ENCODE peak calls at places on chromosomes 12 and 14, in nine cellular contexts. I is KBM-7; U is astrocyte; W is activated naive CD4-positive, alpha-beta T cell; G is colonic mucosa; Z is NCI-H510A; X is hepatocyte; S is stimulated activated CD4-positive, alpha-beta T cell treated with anti-CD3 and anti-CD28 coated beads, Interleukin-15, amount 100 ng/mL, for 1 hour; T is HT1080. E is an unnamed sample.

GRCh38 chr14:94227029-94227428 is 52.9 kb downstream of the PPP4R4 start:
- DNase-seq in I (no peak), T (no peak), W (no peak), Z (no peak), U (peak; percentile 32), X (no peak), G (no peak), S (no peak), E (no peak)

GRCh38 chr12:64205542-64205941 is 16.6 kb downstream of the KICS2 start:
- DNase-seq in U (no peak), X (no peak), Z (no peak), T (no peak), W (no peak), S (no peak), I (no peak), G (no peak), E (no peak)

GRCh38 chr12:10341892-10342509 is 34.3 kb downstream of the KLRD1 start:
- DNase-seq in T (peak; percentile 9), G (no peak), U (no peak), Z (no peak), W (no peak), I (peak; percentile 20), S (no peak), X (no peak), E (no peak)

GRCh38 chr14:100065161-100065871 is at the start of gene EVL:
- DNase-seq in U (no peak), I (peak; percentile 96), W (peak; percentile 57), Z (no peak), S (peak; percentile 76), T (no peak), X (no peak), G (no peak), E (peak; percentile 52)

GRCh38 chr12:89351489-89352241 is 636 bp downstream of the DUSP6 start:
- DNase-seq in S (peak; percentile 27), I (peak; percentile 28), W (peak; percentile 26), Z (no peak), T (no peak), U (peak; percentile 39), G (peak; percentile 52), X (peak; percentile 54), E (no peak)

GRCh38 chr14:54935958-54936357 is 33.3 kb upstream of the GCH1 start:
- DNase-seq in G (no peak), I (no peak), S (no peak), U (peak; percentile 30), X (no peak), Z (no peak), T (peak; percentile 54), W (no peak), E (no peak)

GRCh38 chr14:34374998-34375740 is 86.9 kb downstream of the SPTSSA start:
- DNase-seq in W (no peak), S (no peak), G (no peak), T (no peak), Z (no peak), I (no peak), X (no peak), U (peak; percentile 39), E (no peak)

GRCh38 chr14:74038015-74038859 is 19.1 kb downstream of the BBOF1 start:
- DNase-seq in S (no peak), W (no peak), U (peak; percentile 32), X (peak; percentile 50), I (peak; percentile 89), G (no peak), Z (no peak), T (peak; percentile 71), E (no peak)

GRCh38 chr12:91098942-91099341 is 12.4 kb downstream of the LUM start:
- DNase-seq in Z (no peak), W (no peak), U (peak; percentile 95), S (no peak), I (no peak), X (peak; percentile 77), G (no peak), T (peak; percentile 73), E (peak; percentile 41)

GRCh38 chr14:46344327-46344937 is 307.1 kb downstream of the RPL10L start:
- DNase-seq in S (no peak), I (peak; percentile 55), Z (no peak), U (peak; percentile 2), G (no peak), W (no peak), X (peak; percentile 40), T (peak; percentile 62), E (no peak)

GRCh38 chr14:59905193-59905592 is 14.8 kb upstream of the LRRC9 start:
- DNase-seq in S (no peak), U (peak; percentile 16), T (peak; percentile 75), X (no peak), G (no peak), Z (no peak), I (no peak), W (no peak), E (no peak)

GRCh38 chr12:12776261-12776660 is 9.2 kb upstream of the APOLD1 start:
- DNase-seq in X (peak; percentile 62), T (peak; percentile 71), W (no peak), S (no peak), Z (no peak), I (no peak), U (peak; percentile 49), G (peak; percentile 71), E (no peak)

GRCh38 chr12:78229491-78230209 is 399.0 kb downstream of the NAV3 start:
- DNase-seq in U (peak; percentile 36), S (no peak), X (peak; percentile 51), W (no peak), T (peak; percentile 38), I (peak; percentile 41), Z (no peak), G (peak; percentile 46), E (no peak)

GRCh38 chr12:3311027-3311402 is 180.0 kb upstream of the PRMT8 start:
- DNase-seq in G (peak; percentile 42), U (peak; percentile 30), X (peak; percentile 82), T (peak; percentile 67), S (no peak), Z (peak; percentile 85), W (no peak), I (no peak), E (no peak)

GRCh38 chr14:55532645-55533309 is 47.2 kb upstream of the KTN1 start:
- DNase-seq in S (no peak), U (no peak), T (no peak), G (no peak), Z (no peak), X (peak; percentile 7), I (no peak), W (no peak), E (no peak)

GRCh38 chr12:101697197-101697929 is at the start of gene CHPT1:
- DNase-seq in U (peak; percentile 7), Z (peak; percentile 71), T (peak; percentile 47), W (peak; percentile 38), X (peak; percentile 83), I (peak; percentile 73), S (peak; percentile 49), G (peak; percentile 82), E (peak; percentile 88)

GRCh38 chr14:103495854-103496253 is 26.8 kb downstream of the CKB start:
- DNase-seq in I (no peak), X (no peak), G (no peak), T (no peak), U (no peak), Z (no peak), S (no peak), W (no peak), E (no peak)

GRCh38 chr14:68210729-68211299 is 391.2 kb downstream of the RAD51B start:
- DNase-seq in G (no peak), X (peak; percentile 25), T (peak; percentile 91), I (peak; percentile 53), U (peak; percentile 99), Z (no peak), W (no peak), S (peak; percentile 6), E (peak; percentile 7)

GRCh38 chr12:22525426-22525825 is 18.9 kb downstream of the C2CD5 start:
- DNase-seq in G (no peak), U (peak; percentile 6), W (no peak), S (no peak), X (no peak), Z (no peak), T (no peak), I (no peak), E (no peak)

GRCh38 chr12:112686373-112686772 is 105.2 kb upstream of the RPH3A start:
- DNase-seq in X (no peak), G (no peak), S (no peak), T (peak; percentile 82), U (no peak), W (no peak), I (no peak), Z (no peak), E (no peak)

GRCh38 chr12:58639323-58639934 is 280.9 kb downstream of the LRIG3 start:
- DNase-seq in Z (peak; percentile 61), S (no peak), G (no peak), X (no peak), T (no peak), U (peak; percentile 91), I (no peak), W (no peak), E (no peak)

GRCh38 chr12:71947645-71948105 is 9.0 kb downstream of the TPH2 start:
- DNase-seq in T (peak; percentile 59), I (no peak), U (peak; percentile 54), S (no peak), W (no peak), X (peak; percentile 72), Z (peak; percentile 97), G (no peak), E (no peak)

GRCh38 chr12:40158592-40159111 is 52.8 kb upstream of the SLC2A13 start:
- DNase-seq in X (no peak), T (peak; percentile 28), W (no peak), I (peak; percentile 68), S (no peak), G (no peak), Z (no peak), U (no peak), E (no peak)